ENCODE peak calls at places on chromosomes 11 and 22, in seven cellular contexts. F is stimulated activated CD8-positive, alpha-beta memory T cell treated with anti-CD3 and anti-CD28 coated beads, Interleukin-4, amount 100 ng/mL, for 4 hours; P is HS-27A; O is stromal cell of bone marrow; W is HT1080; M is T-helper 9 cell; C is foreskin fibroblast. X is an unnamed sample.

GRCh38 chr11:12050911-12051667 is 42.7 kb upstream of the DKK3 start:
- DNase-seq in F (no peak), P (no peak), O (no peak), W (no peak), M (no peak), C (no peak), X (no peak)

GRCh38 chr11:6259638-6260019 is at the start of gene CCKBR:
- DNase-seq in F (no peak), P (no peak), O (no peak), W (no peak), M (peak), C (no peak), X (peak)

GRCh38 chr11:3021125-3021524 is 29.0 kb upstream of the NAP1L4 start:
- DNase-seq in F (no peak), P (no peak), O (no peak), W (no peak), M (peak), C (peak), X (no peak)

GRCh38 chr11:64211181-64211872 is 4.8 kb downstream of the FERMT3 start:
- DNase-seq in F (no peak), P (no peak), O (no peak), W (no peak), M (no peak), C (no peak), X (no peak)

GRCh38 chr11:291281-292210 is 2.6 kb downstream of the PGGHG start:
- DNase-seq in F (no peak), P (no peak), O (no peak), W (no peak), M (no peak), C (no peak), X (peak)

GRCh38 chr11:47186076-47186936 is at the start of gene PACSIN3:
- DNase-seq in F (no peak), P (no peak), O (no peak), W (no peak), M (peak), C (peak), X (peak)

GRCh38 chr11:69662021-69662698 is 13.0 kb downstream of the LTO1 start:
- DNase-seq in F (no peak), P (no peak), O (peak), W (no peak), M (no peak), C (no peak), X (no peak)

GRCh38 chr11:36164522-36165250 is 124.5 kb downstream of the COMMD9 start:
- DNase-seq in F (no peak), P (no peak), O (no peak), W (peak), M (no peak), C (peak), X (no peak)

GRCh38 chr11:1267441-1268100 is 41.9 kb downstream of the TOLLIP start:
- DNase-seq in F (no peak), P (no peak), O (no peak), W (no peak), M (no peak), C (peak), X (no peak)

GRCh38 chr11:112797653-112798293 is 163.4 kb upstream of the NCAM1 start:
- DNase-seq in F (no peak), P (no peak), O (no peak), W (peak), M (no peak), C (peak), X (no peak)

GRCh38 chr22:31818481-31819392 is 64.9 kb downstream of the DEPDC5 start:
- DNase-seq in F (no peak), P (peak), O (peak), W (peak), M (no peak), C (peak), X (no peak)

GRCh38 chr11:12196862-12197261 is 86.5 kb downstream of the MICAL2 start:
- DNase-seq in F (no peak), P (no peak), O (no peak), W (no peak), M (no peak), C (no peak), X (no peak)

GRCh38 chr11:92556435-92556834 is 331.8 kb downstream of the FAT3 start:
- DNase-seq in F (no peak), P (peak), O (peak), W (peak), M (no peak), C (peak), X (no peak)

GRCh38 chr22:46122511-46122971 is 27.8 kb upstream of the PPARA start:
- DNase-seq in F (peak), P (no peak), O (no peak), W (no peak), M (peak), C (peak), X (peak)

GRCh38 chr22:18985761-18986160 is 49.7 kb upstream of the PRODH start:
- DNase-seq in F (no peak), P (no peak), O (no peak), W (no peak), M (no peak), C (no peak), X (peak)

GRCh38 chr22:43274595-43275240 is 68.5 kb downstream of the SCUBE1 start:
- DNase-seq in F (no peak), P (no peak), O (no peak), W (no peak), M (no peak), C (no peak), X (no peak)

GRCh38 chr11:27618591-27618990 is 81.7 kb downstream of the BDNF start:
- DNase-seq in F (no peak), P (no peak), O (no peak), W (peak), M (no peak), C (peak), X (no peak)

GRCh38 chr11:117239295-117239694 is 6.8 kb downstream of the RNF214 start:
- DNase-seq in F (no peak), P (no peak), O (peak), W (peak), M (no peak), C (peak), X (no peak)

GRCh38 chr11:84800755-84801346 is 826.3 kb downstream of the DLG2 start:
- DNase-seq in F (no peak), P (no peak), O (peak), W (peak), M (no peak), C (peak), X (no peak)

GRCh38 chr11:122046846-122047245 is 69.2 kb downstream of the BLID start:
- DNase-seq in F (no peak), P (no peak), O (no peak), W (no peak), M (no peak), C (no peak), X (no peak)

GRCh38 chr11:80240245-80240644 is 799.4 kb upstream of the TENM4 start:
- DNase-seq in F (no peak), P (no peak), O (no peak), W (no peak), M (no peak), C (no peak), X (no peak)

GRCh38 chr11:8062781-8063257 is 18.2 kb upstream of the TUB start:
- DNase-seq in F (no peak), P (no peak), O (no peak), W (no peak), M (no peak), C (no peak), X (no peak)

GRCh38 chr22:37515902-37516301 is 3.3 kb downstream of the CARD10 start:
- DNase-seq in F (no peak), P (no peak), O (no peak), W (no peak), M (no peak), C (no peak), X (no peak)

GRCh38 chr11:68150029-68150428 is 28.8 kb upstream of the CHKA start:
- DNase-seq in F (no peak), P (no peak), O (no peak), W (peak), M (no peak), C (peak), X (no peak)

GRCh38 chr22:41092847-41093371 is 517 bp downstream of the EP300 start:
- DNase-seq in F (no peak), P (peak), O (no peak), W (peak), M (peak), C (peak), X (no peak)

GRCh38 chr11:30489076-30489475 is 97.1 kb downstream of the MPPED2 start:
- DNase-seq in F (no peak), P (no peak), O (no peak), W (no peak), M (no peak), C (no peak), X (no peak)

GRCh38 chr11:27882066-27882697 is 181.9 kb upstream of the BDNF start:
- DNase-seq in F (no peak), P (peak), O (no peak), W (peak), M (no peak), C (no peak), X (no peak)